ENCODE peak calls at places on chromosomes 12 and 14, in six cellular contexts. P is cardiac fibroblast, A is NB4, F is IMR-90, O is PC-3, W is bronchial epithelial cell. N is an unnamed sample.

GRCh38 chr12:101642115-101643067 is 47.6 kb downstream of the MYBPC1 start:
- DNase-seq in F (no peak), O (no peak), W (peak), P (no peak), A (no peak), N (no peak)

GRCh38 chr12:108801736-108802665 is 55.4 kb downstream of the SSH1 start:
- DNase-seq in O (peak), W (no peak), A (no peak), P (peak), F (peak), N (peak)

GRCh38 chr12:32053881-32054624 is 52.6 kb upstream of the BICD1 start:
- DNase-seq in F (peak), W (peak), P (no peak), A (no peak), O (no peak), N (peak)

GRCh38 chr14:77120771-77121743 is 20.5 kb downstream of the ZDHHC22 start:
- DNase-seq in A (no peak), F (no peak), W (no peak), O (no peak), P (no peak), N (no peak)

GRCh38 chr12:78928200-78929074 is 63.9 kb downstream of the SYT1 start:
- DNase-seq in O (peak), F (peak), A (no peak), W (peak), P (peak), N (peak)

GRCh38 chr12:10405294-10405693 is 4.3 kb downstream of the KLRC4 start:
- DNase-seq in F (no peak), A (no peak), O (peak), P (no peak), W (peak), N (no peak)

GRCh38 chr12:9001233-9001632 is 11.9 kb downstream of the KLRG1 start:
- DNase-seq in W (no peak), F (no peak), P (no peak), A (no peak), O (no peak), N (no peak)

GRCh38 chr14:30673071-30673470 is 51.0 kb downstream of the SCFD1 start:
- DNase-seq in W (no peak), O (no peak), F (no peak), P (no peak), A (no peak), N (peak)

GRCh38 chr14:90778468-90779255 is 37.6 kb downstream of the TTC7B start:
- DNase-seq in O (no peak), F (no peak), A (no peak), P (no peak), W (no peak), N (no peak)

GRCh38 chr14:61860294-61860918 is 98.2 kb downstream of the SNAPC1 start:
- DNase-seq in F (peak), O (peak), A (peak), P (peak), W (peak), N (peak)

GRCh38 chr12:104722541-104723534 is 235.3 kb downstream of the SLC41A2 start:
- DNase-seq in A (no peak), P (no peak), W (no peak), O (no peak), F (no peak), N (no peak)

GRCh38 chr12:55704824-55705780 is 2.6 kb downstream of the ITGA7 start:
- DNase-seq in P (peak), O (no peak), F (no peak), A (no peak), W (no peak), N (no peak)

GRCh38 chr14:26286066-26286791 is 311.6 kb downstream of the NOVA1 start:
- DNase-seq in A (no peak), F (peak), W (no peak), P (no peak), O (no peak), N (peak)

GRCh38 chr12:107105410-107105703 is 12.0 kb upstream of the CRY1 start:
- DNase-seq in F (no peak), W (no peak), O (no peak), A (no peak), P (no peak), N (no peak)

GRCh38 chr14:91332448-91333059 is 85.1 kb downstream of the CCDC88C start:
- DNase-seq in P (no peak), O (no peak), W (no peak), A (no peak), F (no peak), N (no peak)

GRCh38 chr14:93317836-93318807 is 14.7 kb downstream of the BTBD7 start:
- DNase-seq in F (peak), P (peak), W (peak), O (peak), A (peak), N (peak)

GRCh38 chr12:130754234-130755001 is 38.3 kb upstream of the RIMBP2 start:
- DNase-seq in F (no peak), W (no peak), P (no peak), A (no peak), O (no peak), N (no peak)

GRCh38 chr14:66405158-66405557 is 81.0 kb upstream of the CCDC196 start:
- DNase-seq in O (peak), A (peak), W (peak), P (peak), F (peak), N (peak)

GRCh38 chr14:24258119-24258518 is 4.9 kb downstream of the TGM1 start:
- DNase-seq in O (no peak), P (no peak), F (no peak), W (no peak), A (no peak), N (no peak)

DNA sequence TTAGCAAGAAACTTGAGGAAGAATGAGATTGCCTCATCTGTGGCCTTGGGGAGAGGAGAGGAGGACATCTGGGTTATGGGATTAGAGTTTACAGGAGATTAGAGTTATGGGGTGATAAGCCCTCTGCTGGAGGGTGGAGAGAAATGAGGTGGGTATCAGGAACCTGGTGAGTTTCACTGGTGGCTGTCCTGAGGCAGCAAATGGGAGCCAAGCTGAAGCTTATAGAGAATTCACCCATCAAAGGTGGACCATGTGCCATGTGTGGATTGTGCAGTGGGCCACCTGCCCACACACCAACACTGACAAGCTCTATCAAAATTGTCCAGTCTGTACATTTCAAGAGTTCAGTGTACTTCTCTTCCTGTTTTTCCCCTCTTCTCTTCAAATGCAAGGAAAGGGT is 135.3 kb downstream of the AEBP2 start:
- DNase-seq in P (no peak), A (peak), O (no peak), W (no peak), F (peak), N (peak)
- TF ChIP-seq CTCF in P (no peak), A (peak), O (peak), W (no peak), F (peak), N (peak)

DNA sequence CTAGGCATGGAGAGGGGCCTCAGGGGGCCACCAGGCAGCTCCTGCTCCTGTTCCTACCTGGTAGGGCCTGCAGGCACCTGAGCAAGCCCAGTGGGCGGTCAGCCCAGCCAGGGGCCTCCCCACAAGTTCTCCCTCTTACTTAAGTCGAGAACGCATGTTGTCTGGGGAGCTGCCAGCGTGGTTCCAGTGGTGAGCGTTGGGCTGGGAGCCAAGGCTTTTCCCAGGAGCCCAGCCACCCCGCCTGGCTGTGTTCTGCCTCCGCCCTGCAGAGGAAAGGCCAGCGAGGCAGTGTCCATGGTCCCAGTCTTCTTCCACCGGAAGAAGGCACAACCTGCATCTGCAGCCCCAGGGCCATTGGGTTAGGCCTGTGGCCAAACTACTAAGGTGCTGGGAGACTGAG is 1.4 kb downstream of the C14orf180 start:
- DNase-seq in A (no peak), P (peak), O (no peak), W (peak), F (peak), N (no peak)
- H3K4me3 ChIP-seq in A (no peak), P (no peak), O (no peak), W (no peak), F (no peak), N (no peak)

GRCh38 chr12:113185180-113186032 is at the start of the genes DDX54 and RITA1:
- DNase-seq in A (peak), F (peak), P (peak), O (peak), W (peak), N (peak)
- TF ChIP-seq CTCF in A (no peak), F (no peak), P (no peak), O (no peak), W (no peak), N (no peak)

DNA sequence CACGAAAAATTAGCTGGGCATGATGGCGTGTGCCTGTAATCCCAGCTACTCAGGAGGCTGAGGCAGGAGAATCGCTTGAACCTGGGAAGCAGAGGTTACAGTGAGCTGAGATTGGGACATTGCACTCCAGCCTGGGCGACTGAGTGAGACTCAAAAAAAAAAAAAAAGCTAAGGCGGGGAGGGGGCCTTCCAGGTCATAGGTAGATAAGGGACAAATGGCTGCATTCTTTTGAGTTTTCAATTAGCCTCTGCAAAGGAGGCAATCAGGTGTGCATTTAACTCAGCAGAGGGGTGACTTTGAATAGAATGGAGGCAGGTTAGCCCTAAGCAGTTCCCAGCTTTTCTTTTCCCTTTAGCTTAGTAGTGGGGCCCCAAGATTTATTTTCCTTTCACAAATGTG is 743 bp upstream of the AACS start:
- DNase-seq in O (no peak), F (no peak), A (no peak), W (no peak), P (no peak), N (no peak)
- H3K4me3 ChIP-seq in O (peak), F (no peak), A (peak), W (no peak), P (peak), N (no peak)

N was measured in choroid plexus epithelial cell.